ENCODE peak calls at places on chromosomes 4 and X, in six cellular contexts. One of them, this sample, is unnamed.

GRCh38 chr4:151468715-151469696 is 60.0 kb downstream of the FHIP1A start:
- DNase-seq in IMR-90: no peak
- DNase-seq in H9: no peak
- DNase-seq in mesendoderm: peak
- DNase-seq in mesenchymal stem cell: no peak
- DNase-seq in H1: no peak
- DNase-seq in this sample: no peak

GRCh38 chr4:86967061-86967460 is 32.2 kb downstream of the AFF1 start:
- DNase-seq in IMR-90: no peak
- DNase-seq in H9: no peak
- DNase-seq in mesendoderm: no peak
- DNase-seq in mesenchymal stem cell: no peak
- DNase-seq in H1: no peak
- DNase-seq in this sample: no peak

GRCh38 chr4:104408893-104409292 is 85.8 kb downstream of the CXXC4 start:
- DNase-seq in IMR-90: no peak
- DNase-seq in H9: no peak
- DNase-seq in mesendoderm: no peak
- DNase-seq in mesenchymal stem cell: peak
- DNase-seq in H1: no peak
- DNase-seq in this sample: no peak

GRCh38 chrX:69493193-69493592 is 10.9 kb upstream of the NALF2 start:
- DNase-seq in IMR-90: no peak
- DNase-seq in H9: peak
- DNase-seq in mesendoderm: peak
- DNase-seq in mesenchymal stem cell: no peak
- DNase-seq in H1: no peak
- DNase-seq in this sample: peak

GRCh38 chrX:45622538-45622937 is 421.9 kb upstream of the DIPK2B start:
- DNase-seq in IMR-90: peak
- DNase-seq in H9: no peak
- DNase-seq in mesendoderm: no peak
- DNase-seq in mesenchymal stem cell: peak
- DNase-seq in H1: no peak
- DNase-seq in this sample: no peak

GRCh38 chr4:138967313-138967712 is 48.3 kb upstream of the NOCT start:
- DNase-seq in IMR-90: no peak
- DNase-seq in H9: no peak
- DNase-seq in mesendoderm: no peak
- DNase-seq in mesenchymal stem cell: peak
- DNase-seq in H1: no peak
- DNase-seq in this sample: no peak

GRCh38 chr4:80540785-80541469 is 205.4 kb downstream of the CFAP299 start:
- DNase-seq in IMR-90: peak
- DNase-seq in H9: no peak
- DNase-seq in mesendoderm: no peak
- DNase-seq in mesenchymal stem cell: peak
- DNase-seq in H1: no peak
- DNase-seq in this sample: no peak

GRCh38 chr4:84995386-84995785 is 28.9 kb upstream of the WDFY3 start:
- DNase-seq in IMR-90: no peak
- DNase-seq in H9: no peak
- DNase-seq in mesendoderm: peak
- DNase-seq in mesenchymal stem cell: peak
- DNase-seq in H1: no peak
- DNase-seq in this sample: no peak

GRCh38 chrX:35380808-35381700 is 417.1 kb upstream of the MAGEB16 start:
- DNase-seq in IMR-90: peak
- DNase-seq in H9: no peak
- DNase-seq in mesendoderm: peak
- DNase-seq in mesenchymal stem cell: peak
- DNase-seq in H1: no peak
- DNase-seq in this sample: no peak

GRCh38 chr4:127844605-127845116 is 36.0 kb upstream of the PLK4 start:
- DNase-seq in IMR-90: peak
- DNase-seq in H9: no peak
- DNase-seq in mesendoderm: peak
- DNase-seq in mesenchymal stem cell: no peak
- DNase-seq in H1: no peak
- DNase-seq in this sample: no peak

GRCh38 chrX:103344606-103345005 is 11.7 kb upstream of the TCEAL9 start:
- DNase-seq in IMR-90: no peak
- DNase-seq in H9: no peak
- DNase-seq in mesendoderm: peak
- DNase-seq in mesenchymal stem cell: no peak
- DNase-seq in H1: no peak
- DNase-seq in this sample: no peak

GRCh38 chr4:153154010-153154975 is 50.0 kb upstream of the TRIM2 start:
- DNase-seq in IMR-90: peak
- DNase-seq in H9: no peak
- DNase-seq in mesendoderm: no peak
- DNase-seq in mesenchymal stem cell: peak
- DNase-seq in H1: no peak
- DNase-seq in this sample: no peak

GRCh38 chr4:89197920-89198319 is 86.6 kb downstream of the TIGD2 start:
- DNase-seq in IMR-90: no peak
- DNase-seq in H9: no peak
- DNase-seq in mesendoderm: no peak
- DNase-seq in mesenchymal stem cell: no peak
- DNase-seq in H1: no peak
- DNase-seq in this sample: peak

GRCh38 chrX:134375691-134376090 is 84.3 kb upstream of the HPRT1 start:
- DNase-seq in IMR-90: no peak
- DNase-seq in H9: no peak
- DNase-seq in mesendoderm: no peak
- DNase-seq in mesenchymal stem cell: no peak
- DNase-seq in H1: no peak
- DNase-seq in this sample: no peak

GRCh38 chrX:81662381-81662780 is 460.5 kb downstream of the SH3BGRL start:
- DNase-seq in IMR-90: no peak
- DNase-seq in H9: no peak
- DNase-seq in mesendoderm: no peak
- DNase-seq in mesenchymal stem cell: no peak
- DNase-seq in H1: no peak
- DNase-seq in this sample: no peak

GRCh38 chrX:80879916-80880315 is 70.2 kb upstream of the BRWD3 start:
- DNase-seq in IMR-90: peak
- DNase-seq in H9: no peak
- DNase-seq in mesendoderm: peak
- DNase-seq in mesenchymal stem cell: no peak
- DNase-seq in H1: no peak
- DNase-seq in this sample: no peak

GRCh38 chr4:110487873-110488272 is 11.9 kb downstream of the ENPEP start:
- DNase-seq in IMR-90: no peak
- DNase-seq in H9: no peak
- DNase-seq in mesendoderm: peak
- DNase-seq in mesenchymal stem cell: peak
- DNase-seq in H1: no peak
- DNase-seq in this sample: no peak

GRCh38 chr4:40200881-40201797 is 4.3 kb downstream of the RHOH start:
- DNase-seq in IMR-90: peak
- DNase-seq in H9: no peak
- DNase-seq in mesendoderm: no peak
- DNase-seq in mesenchymal stem cell: peak
- DNase-seq in H1: no peak
- DNase-seq in this sample: no peak

DNA sequence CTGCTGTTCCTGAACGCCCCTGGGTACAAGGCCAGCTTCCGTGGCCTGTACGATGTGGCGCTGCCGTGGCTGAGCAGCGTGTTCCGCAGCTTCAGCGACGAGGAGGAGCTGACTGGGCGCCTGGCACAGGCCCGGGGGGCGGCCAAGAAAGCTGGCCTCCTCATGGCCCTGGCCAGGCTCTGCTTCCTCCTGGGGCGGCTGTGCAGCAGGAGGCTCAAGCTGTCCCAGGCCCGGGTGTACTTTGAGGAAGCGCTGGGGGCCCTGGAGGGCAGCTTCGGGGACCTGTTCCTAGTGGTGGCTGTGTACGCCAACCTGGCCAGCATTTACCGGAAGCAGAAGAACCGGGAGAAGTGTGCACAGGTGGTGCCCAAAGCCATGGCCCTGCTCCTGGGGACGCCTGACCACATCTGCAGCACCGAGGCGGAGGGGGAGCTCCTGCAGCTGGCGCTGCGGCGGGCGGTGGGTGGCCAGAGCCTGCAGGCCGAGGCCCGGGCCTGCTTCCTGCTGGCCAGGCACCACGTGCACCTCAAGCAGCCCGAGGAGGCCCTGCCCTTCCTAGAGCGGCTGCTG is 28.2 kb downstream of the SH3TC1 start:
- DNase-seq in IMR-90: no peak
- DNase-seq in H9: no peak
- DNase-seq in mesendoderm: no peak
- DNase-seq in mesenchymal stem cell: no peak
- DNase-seq in H1: no peak
- DNase-seq in this sample: no peak
- H2BK120ac ChIP-seq in IMR-90: no peak
- H2BK120ac ChIP-seq in H9: no peak
- H2BK120ac ChIP-seq in mesendoderm: peak
- H2BK120ac ChIP-seq in mesenchymal stem cell: no peak
- H2BK120ac ChIP-seq in H1: peak
- H2BK120ac ChIP-seq in this sample: peak

GRCh38 chr4:25367877-25368276 is 9.2 kb upstream of the ANAPC4 start:
- DNase-seq in IMR-90: no peak
- DNase-seq in H9: no peak
- DNase-seq in mesendoderm: no peak
- DNase-seq in mesenchymal stem cell: no peak
- DNase-seq in H1: no peak
- DNase-seq in this sample: no peak
- H2BK15ac ChIP-seq in IMR-90: no peak
- H2BK15ac ChIP-seq in H9: no peak
- H2BK15ac ChIP-seq in mesendoderm: no peak
- H2BK15ac ChIP-seq in mesenchymal stem cell: no peak
- H2BK15ac ChIP-seq in H1: no peak
- H2BK15ac ChIP-seq in this sample: no peak

DNA sequence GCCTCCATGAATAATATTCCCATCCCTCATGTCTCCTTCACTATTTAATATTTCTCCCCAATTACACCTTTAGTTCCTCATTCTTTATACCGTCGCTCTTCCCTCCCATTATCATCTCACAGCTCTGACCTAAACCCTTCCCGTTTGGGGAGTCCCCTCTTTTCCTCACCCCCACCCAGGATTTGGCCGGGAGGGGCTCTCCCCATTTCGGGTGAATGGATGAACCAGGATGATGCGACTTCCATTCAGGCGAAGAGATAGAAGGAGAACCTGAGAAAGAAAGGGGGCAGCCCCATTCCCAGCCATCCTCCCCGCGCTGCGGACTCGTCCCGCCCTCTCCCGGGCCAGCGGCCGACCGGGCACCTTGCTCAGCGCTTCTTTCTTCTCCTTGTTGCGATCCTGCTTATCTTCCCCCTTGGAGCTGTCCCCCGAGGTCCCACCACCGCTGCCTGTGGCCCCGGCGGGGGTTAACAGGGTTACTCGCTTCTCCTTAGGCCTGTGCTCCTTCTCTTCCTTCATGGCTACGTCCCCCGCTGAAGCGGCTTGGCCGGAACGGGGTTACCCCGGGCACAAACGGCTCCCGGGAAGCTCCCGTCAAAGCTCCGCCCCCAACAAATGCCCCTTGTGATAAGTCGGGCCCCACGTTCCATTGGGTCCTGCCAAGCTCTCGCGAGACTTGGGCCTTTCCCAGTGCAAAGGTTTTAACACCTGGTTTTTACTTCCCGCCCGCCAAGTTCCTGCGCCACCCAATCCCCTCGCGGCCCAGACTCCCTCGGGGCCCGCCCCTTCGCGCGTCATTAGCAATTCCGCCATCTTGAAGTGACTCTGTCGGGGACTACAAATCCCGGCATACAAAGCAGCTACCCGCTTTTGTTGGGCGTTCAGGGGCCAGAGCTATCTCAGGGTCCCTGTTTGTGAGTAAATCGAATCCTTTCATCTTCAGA is at the start of gene UPF3B:
- DNase-seq in IMR-90: peak
- DNase-seq in H9: peak
- DNase-seq in mesendoderm: peak
- DNase-seq in mesenchymal stem cell: peak
- DNase-seq in H1: peak
- DNase-seq in this sample: peak
- H2BK5ac ChIP-seq in IMR-90: peak
- H2BK5ac ChIP-seq in H9: no peak
- H2BK5ac ChIP-seq in mesendoderm: no peak
- H2BK5ac ChIP-seq in mesenchymal stem cell: no peak
- H2BK5ac ChIP-seq in H1: peak
- H2BK5ac ChIP-seq in this sample: no peak

GRCh38 chr4:76658231-76659102 is 223.4 kb downstream of the SHROOM3 start:
- DNase-seq in IMR-90: peak
- DNase-seq in H9: no peak
- DNase-seq in mesendoderm: no peak
- DNase-seq in mesenchymal stem cell: peak
- DNase-seq in H1: no peak
- DNase-seq in this sample: no peak

GRCh38 chr4:76654084-76654483 is 219.1 kb downstream of the SHROOM3 start:
- DNase-seq in IMR-90: no peak
- DNase-seq in H9: no peak
- DNase-seq in mesendoderm: no peak
- DNase-seq in mesenchymal stem cell: no peak
- DNase-seq in H1: no peak
- DNase-seq in this sample: no peak

GRCh38 chr4:76654796-76655195 is 219.8 kb downstream of the SHROOM3 start:
- DNase-seq in IMR-90: peak
- DNase-seq in H9: no peak
- DNase-seq in mesendoderm: no peak
- DNase-seq in mesenchymal stem cell: peak
- DNase-seq in H1: no peak
- DNase-seq in this sample: no peak

GRCh38 chr4:76657443-76657842 is 222.4 kb downstream of the SHROOM3 start:
- DNase-seq in IMR-90: no peak
- DNase-seq in H9: no peak
- DNase-seq in mesendoderm: no peak
- DNase-seq in mesenchymal stem cell: no peak
- DNase-seq in H1: no peak
- DNase-seq in this sample: no peak

DNA sequence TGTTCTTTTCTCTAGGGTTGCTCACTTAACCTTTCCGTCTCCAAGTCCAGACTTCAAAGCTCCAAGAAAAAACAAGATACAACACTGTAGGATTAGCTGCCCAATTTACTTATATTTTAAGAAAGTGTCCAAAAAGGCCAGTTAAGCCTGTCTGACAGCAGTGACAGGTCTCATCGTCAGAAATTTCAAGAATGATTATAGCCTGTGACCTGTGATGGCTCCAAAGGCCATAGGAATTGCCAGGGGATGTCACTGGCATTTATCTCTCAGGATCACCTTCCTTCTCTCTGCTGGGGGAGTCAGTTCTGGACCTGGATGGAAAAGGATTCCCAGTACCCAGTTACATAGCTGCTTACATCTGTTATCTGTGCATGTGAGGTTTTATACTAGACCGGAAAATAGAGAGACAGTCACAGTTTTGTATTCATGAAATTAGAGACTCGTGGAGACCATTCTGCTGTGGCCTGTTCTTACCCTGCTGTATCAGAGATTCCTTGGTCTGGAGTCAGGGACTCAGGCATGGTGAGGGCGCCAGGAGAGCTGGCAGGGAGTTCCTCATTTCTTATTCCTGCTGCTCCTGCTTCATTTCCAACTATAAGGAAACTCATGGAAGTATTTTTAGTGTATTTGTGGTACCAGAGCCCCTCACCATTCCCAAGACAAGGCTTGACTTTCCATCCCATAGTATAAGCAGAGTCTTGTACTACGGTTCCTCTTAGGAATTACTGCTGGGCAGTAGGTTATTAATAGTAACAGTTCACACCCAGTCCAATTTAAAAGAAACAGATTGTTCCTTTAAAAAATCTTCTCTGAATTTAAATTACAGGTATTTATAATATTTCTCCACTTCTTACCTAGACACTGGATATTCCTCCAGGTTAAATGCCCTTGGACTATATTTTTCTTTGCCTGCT is 220.8 kb downstream of the SHROOM3 start:
- DNase-seq in IMR-90: no peak
- DNase-seq in H9: no peak
- DNase-seq in mesendoderm: no peak
- DNase-seq in mesenchymal stem cell: no peak
- DNase-seq in H1: no peak
- DNase-seq in this sample: no peak
- H2BK120ac ChIP-seq in IMR-90: peak
- H2BK120ac ChIP-seq in H9: no peak
- H2BK120ac ChIP-seq in mesendoderm: no peak
- H2BK120ac ChIP-seq in mesenchymal stem cell: peak
- H2BK120ac ChIP-seq in H1: no peak
- H2BK120ac ChIP-seq in this sample: no peak